ENCODE peak calls at places on chromosomes 3 and 15, in five cellular contexts. W is Peyer's patch, D is suprapubic skin, I is stomach, K is adrenal gland. N is an unnamed sample.

GRCh38 chr15:86375733-86376132 is 296.1 kb downstream of the AGBL1 start:
- DNase-seq in W (no peak), I (no peak), D (no peak), K (no peak), N (no peak)

GRCh38 chr15:65612616-65612946 is 1.6 kb upstream of the INTS14 start:
- DNase-seq in K (no peak), I (no peak), D (no peak), W (no peak), N (no peak)

GRCh38 chr3:132047209-132047608 is 12.4 kb upstream of the CPNE4 start:
- DNase-seq in D (no peak), W (no peak), K (no peak), I (no peak), N (no peak)

GRCh38 chr15:73851679-73852078 is 21.7 kb upstream of the TBC1D21 start:
- DNase-seq in K (peak), W (peak), I (no peak), D (peak), N (peak)

GRCh38 chr15:76994971-76995945 is at the start of gene PSTPIP1:
- DNase-seq in D (peak), W (peak), I (peak), K (peak), N (no peak)

GRCh38 chr3:180048108-180048507 is 11.4 kb upstream of the PEX5L start:
- DNase-seq in W (no peak), K (no peak), I (no peak), D (no peak), N (no peak)

GRCh38 chr3:30480587-30480986 is 125.8 kb upstream of the TGFBR2 start:
- DNase-seq in I (no peak), W (no peak), D (no peak), K (no peak), N (no peak)

GRCh38 chr15:90650117-90650955 is 66.8 kb upstream of the BLM start:
- DNase-seq in D (no peak), I (no peak), W (no peak), K (no peak), N (peak)

GRCh38 chr15:59104602-59104911 is 389 bp upstream of the CCNB2 start:
- DNase-seq in I (no peak), D (no peak), K (peak), W (no peak), N (no peak)

GRCh38 chr15:59105839-59106238 is 893 bp downstream of the CCNB2 start:
- DNase-seq in W (no peak), K (no peak), I (no peak), D (no peak), N (peak)

GRCh38 chr15:59099162-59099685 is 5.7 kb upstream of the CCNB2 start:
- DNase-seq in K (no peak), D (no peak), I (no peak), W (no peak), N (no peak)

GRCh38 chr15:59104912-59105732 is at the start of gene CCNB2:
- DNase-seq in K (peak), D (peak), W (peak), I (peak), N (peak)
- TF ChIP-seq POLR2A in K (peak), D (no peak), W (no peak), I (no peak), N (peak)

DNA sequence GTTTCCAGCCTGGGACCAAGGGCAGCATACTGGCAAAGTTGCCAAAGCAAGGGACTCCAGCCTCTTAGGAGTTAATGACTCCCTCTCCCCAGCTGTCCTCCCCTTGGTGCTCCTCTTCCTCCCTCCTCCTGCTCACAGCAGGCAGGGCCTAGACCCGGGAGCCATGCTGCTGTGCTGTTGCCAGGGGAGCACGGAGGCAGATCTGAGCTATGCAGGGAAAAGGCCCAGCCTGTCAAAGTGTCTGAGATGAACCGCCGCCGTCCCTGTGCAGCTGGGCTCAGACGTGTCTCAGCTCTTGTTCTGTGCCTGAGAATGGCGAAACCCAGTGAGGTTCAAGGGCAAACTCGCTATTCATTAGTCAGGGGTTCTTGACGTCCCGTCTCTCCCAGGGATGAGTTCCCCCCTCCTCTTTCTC is 60.8 kb upstream of the POLG start:
- DNase-seq in K (peak), I (no peak), D (no peak), W (no peak), N (no peak)
- TF ChIP-seq POLR2A in K (no peak), I (no peak), D (no peak), W (no peak), N (no peak)

DNA sequence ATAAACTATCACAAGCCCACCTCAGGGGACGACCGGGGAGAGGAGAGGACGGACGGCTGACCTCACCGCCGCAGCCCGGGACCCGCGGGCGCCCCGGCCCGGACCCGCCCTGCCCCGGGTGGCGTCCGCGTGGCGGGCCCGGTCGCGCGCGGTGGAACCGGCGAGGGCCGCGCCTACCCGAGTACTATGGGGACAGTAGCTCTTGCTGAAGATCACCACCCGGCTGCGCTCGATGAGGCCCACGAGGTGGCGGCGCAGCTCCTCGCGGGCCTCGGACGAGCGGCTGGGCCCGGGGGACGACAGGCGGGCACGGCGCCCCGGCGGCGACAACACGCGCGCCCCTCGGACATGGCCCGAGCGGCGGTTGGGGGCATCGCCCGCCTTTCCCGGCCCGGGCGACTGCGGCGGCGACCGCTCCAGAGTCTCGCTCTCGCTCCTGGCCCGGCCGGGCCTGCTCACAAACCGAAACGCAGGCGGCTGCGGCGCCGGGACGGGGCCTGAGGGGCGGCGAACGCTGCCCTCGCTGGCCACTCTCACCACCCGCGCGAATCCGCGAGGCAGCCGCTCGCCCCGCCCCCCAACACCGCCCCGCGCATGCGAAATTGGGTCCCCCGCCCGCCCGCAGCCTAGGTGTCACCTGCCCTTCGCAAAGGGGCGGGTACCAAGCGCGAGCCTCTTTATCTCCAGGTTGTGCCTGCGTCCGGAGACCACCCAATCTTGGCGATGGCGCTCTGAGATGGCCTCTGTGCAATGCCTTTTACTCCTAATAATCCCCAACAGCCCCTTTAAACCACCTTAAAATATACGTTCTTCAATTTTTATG is at the start of gene TXNRD3:
- DNase-seq in I (peak), W (peak), D (peak), K (peak), N (peak)
- TF ChIP-seq POLR2A in I (no peak), W (no peak), D (peak), K (peak), N (no peak)

GRCh38 chr3:187744169-187745151 is 808 bp downstream of the BCL6 start:
- DNase-seq in W (peak), I (peak), D (no peak), K (peak), N (peak)
- TF ChIP-seq POLR2A in W (no peak), I (no peak), D (peak), K (no peak), N (peak)

DNA sequence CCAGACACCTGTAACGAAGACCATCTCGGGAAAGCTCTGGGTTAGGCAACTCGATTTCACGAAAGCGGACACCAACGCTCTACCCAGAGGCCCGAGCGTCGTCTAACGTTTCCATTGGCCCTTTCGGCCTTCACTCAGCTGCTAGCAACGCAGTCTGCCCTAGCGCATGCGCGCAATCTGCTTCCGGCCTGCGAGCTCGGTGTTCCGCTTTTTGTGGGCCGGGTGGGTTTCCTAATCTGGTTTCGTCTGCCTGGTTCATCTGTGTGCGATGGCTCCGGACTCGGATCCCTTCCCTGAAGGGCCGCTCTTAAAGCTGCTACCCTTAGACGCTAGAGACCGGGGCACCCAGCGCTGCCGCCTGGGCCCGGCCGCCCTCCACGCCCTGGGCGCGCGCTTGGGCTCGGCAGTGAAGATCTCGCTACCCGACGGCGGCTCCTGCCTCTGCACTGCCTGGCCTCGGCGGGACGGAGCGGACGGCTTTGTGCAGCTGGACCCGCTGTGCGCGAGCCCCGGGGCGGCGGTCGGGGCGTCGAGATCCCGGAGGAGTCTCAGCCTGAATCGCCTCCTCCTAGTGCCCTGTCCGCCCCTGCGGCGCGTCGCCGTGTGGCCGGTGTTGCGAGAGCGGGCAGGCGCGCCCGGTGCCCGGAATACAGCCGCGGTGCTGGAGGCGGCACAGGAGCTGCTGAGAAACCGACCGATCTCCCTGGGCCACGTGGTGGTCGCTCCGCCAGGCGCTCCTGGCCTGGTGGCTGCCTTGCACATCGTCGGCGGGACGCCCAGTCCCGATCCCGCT is 24.0 kb upstream of the GATM start:
- DNase-seq in W (peak), K (peak), D (peak), I (peak), N (peak)
- TF ChIP-seq POLR2A in W (peak), K (peak), D (peak), I (no peak), N (peak)

DNA sequence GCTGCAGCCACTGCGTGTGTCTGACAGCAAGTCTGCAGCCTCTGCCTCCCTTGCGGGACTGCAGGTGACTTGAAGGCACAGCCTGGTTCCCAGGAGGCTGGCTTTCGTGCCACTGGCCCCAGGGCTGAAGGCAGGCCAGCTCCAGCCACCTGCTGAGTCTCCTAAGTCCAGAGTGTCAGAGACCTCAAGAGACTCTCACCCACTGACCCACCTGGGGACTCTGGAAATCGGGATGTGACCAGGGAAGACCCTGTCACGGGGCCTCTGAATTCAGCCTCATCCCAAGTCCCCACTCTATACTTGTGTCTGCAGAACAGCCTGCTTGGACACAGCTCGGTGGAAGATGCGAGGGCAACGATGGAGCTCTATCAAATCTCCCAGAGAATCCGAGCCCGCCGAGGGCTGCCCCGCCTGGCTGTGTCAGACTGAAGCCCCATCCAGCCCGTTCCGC is 16.3 kb downstream of the ISG20 start:
- DNase-seq in I (peak), D (no peak), K (no peak), W (no peak), N (no peak)
- TF ChIP-seq POLR2A in I (no peak), D (no peak), K (no peak), W (no peak), N (no peak)

DNA sequence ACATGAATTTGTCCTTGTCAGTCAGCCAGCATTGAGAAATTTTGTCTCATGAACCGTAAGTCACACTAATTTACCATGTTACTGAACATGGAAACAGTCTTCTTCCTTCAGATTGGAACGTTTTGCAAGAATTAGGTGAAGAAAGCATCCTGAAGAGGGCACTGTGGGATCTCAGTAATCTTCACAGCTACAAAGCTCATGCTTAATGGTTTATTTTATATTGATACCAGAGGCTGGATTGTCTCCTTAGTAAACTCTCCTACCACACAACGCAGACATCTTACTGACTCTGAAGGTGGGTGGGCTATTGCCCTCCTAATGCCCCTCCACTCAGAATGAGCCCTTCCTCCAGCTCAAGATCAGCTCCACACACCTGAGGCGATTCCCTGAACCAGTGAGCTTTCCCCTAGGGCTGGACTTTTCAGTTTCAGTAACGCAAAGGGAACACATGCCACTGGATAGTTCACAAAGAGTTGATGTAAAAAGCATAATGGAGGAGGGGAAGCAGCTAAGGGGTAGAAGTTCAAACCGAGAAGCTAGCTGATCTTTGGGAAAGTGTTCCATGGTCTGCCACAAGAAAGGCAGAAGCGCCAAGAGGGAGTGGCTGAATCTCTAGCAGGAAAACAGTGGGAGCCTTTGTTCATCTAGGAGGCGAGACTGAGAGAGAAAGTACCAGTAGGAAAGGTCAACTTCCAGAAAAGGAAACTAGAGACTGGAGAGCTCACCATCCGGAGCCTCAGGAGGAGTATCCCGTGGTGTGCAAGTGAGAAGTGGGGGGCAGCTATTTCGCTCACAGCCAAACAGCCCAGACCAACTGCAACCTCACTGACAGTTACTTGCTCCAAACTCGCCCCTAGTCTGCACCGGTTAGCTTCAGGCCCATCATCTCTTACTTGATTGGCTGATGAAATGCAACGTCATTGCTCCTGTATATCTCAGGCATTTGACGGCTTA is at the start of gene SLC9C1:
- DNase-seq in I (no peak), W (peak), K (no peak), D (no peak), N (peak)
- TF ChIP-seq POLR2A in I (no peak), W (peak), K (no peak), D (no peak), N (no peak)

DNA sequence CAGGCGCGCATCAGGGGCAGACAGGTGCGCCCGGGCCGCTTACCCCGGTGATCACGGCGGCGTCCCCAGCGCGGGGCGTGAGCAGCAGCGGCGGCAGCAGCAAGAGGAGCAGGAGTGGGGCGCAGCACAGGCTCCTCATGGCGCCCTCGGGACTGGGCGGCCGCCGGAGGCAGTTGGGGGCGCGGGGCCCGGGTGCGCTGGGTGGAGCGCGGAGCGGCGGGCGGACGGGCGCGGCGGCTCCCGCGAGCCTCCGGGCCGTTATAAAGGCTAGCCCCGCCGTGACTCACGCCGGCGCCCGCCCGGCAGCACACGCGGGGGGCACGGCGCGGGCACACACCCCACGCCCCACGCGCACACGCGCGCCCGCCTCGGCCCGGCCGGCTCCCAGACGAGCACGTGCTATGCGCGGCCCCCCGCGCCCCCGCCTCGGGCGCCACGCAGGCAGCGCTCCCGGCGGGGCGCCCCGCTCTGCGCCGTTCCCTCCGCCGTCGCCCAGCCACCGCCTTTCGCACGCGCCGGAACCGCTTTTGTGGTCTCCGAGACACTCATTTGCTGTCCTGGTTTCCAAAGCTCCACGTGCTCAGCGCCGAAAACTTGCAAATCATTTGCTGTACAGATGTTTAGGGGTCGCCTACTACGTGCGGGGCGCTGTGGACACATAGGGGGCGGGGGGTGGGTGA is at the start of gene PROK2:
- DNase-seq in I (no peak), W (no peak), K (no peak), D (no peak), N (no peak)
- TF ChIP-seq POLR2A in I (no peak), W (no peak), K (no peak), D (no peak), N (no peak)